ENCODE peak calls at places on chromosomes 3 and 15, in seven cellular contexts. Z, B, T, W, G, R and M are unnamed samples. For H3K27me3, the result is how much of the 10 kb centered on the place peaks cover.

GRCh38 chr3:42557849-42558248 is 23.9 kb downstream of the SEC22C start:
- DNase-seq in Z (no peak), B (no peak), T (no peak), W (no peak), G (no peak), R (no peak), M (no peak)

GRCh38 chr3:171173732-171174131 is 147.2 kb upstream of the SLC2A2 start:
- DNase-seq in Z (peak), B (no peak), T (no peak), W (no peak), G (peak), R (peak), M (peak)

GRCh38 chr3:133037440-133037839 is 751 bp upstream of the TMEM108 start:
- DNase-seq in Z (no peak), B (no peak), T (no peak), W (no peak), G (peak), R (no peak), M (no peak)

GRCh38 chr3:35648347-35648746 is 9.0 kb downstream of the ARPP21 start:
- DNase-seq in Z (peak), B (no peak), T (no peak), W (peak), G (no peak), R (no peak), M (no peak)

GRCh38 chr15:50676799-50677483 is 9.7 kb downstream of the TRPM7 start:
- DNase-seq in Z (no peak), B (no peak), T (no peak), W (peak), G (no peak), R (no peak), M (no peak)

GRCh38 chr3:65871305-65872141 is 167.2 kb downstream of the MAGI1 start:
- DNase-seq in Z (peak), B (no peak), T (peak), W (no peak), G (peak), R (no peak), M (peak)

GRCh38 chr15:80242802-80243201 is 9.2 kb downstream of the CTXND1 start:
- DNase-seq in Z (no peak), B (no peak), T (no peak), W (no peak), G (no peak), R (no peak), M (no peak)

GRCh38 chr3:62718011-62718410 is 157.2 kb downstream of the CADPS start:
- DNase-seq in Z (no peak), B (no peak), T (no peak), W (no peak), G (no peak), R (no peak), M (no peak)

GRCh38 chr15:91075761-91076160 is 24.3 kb upstream of the SV2B start:
- DNase-seq in Z (no peak), B (no peak), T (no peak), W (no peak), G (no peak), R (no peak), M (no peak)

GRCh38 chr3:119973276-119973675 is 121.0 kb downstream of the GSK3B start:
- DNase-seq in Z (no peak), B (no peak), T (no peak), W (no peak), G (no peak), R (no peak), M (no peak)
- H3K4me3 ChIP-seq in Z (no peak), B (no peak), T (no peak), W (no peak), G (no peak), R (no peak), M (no peak)

DNA sequence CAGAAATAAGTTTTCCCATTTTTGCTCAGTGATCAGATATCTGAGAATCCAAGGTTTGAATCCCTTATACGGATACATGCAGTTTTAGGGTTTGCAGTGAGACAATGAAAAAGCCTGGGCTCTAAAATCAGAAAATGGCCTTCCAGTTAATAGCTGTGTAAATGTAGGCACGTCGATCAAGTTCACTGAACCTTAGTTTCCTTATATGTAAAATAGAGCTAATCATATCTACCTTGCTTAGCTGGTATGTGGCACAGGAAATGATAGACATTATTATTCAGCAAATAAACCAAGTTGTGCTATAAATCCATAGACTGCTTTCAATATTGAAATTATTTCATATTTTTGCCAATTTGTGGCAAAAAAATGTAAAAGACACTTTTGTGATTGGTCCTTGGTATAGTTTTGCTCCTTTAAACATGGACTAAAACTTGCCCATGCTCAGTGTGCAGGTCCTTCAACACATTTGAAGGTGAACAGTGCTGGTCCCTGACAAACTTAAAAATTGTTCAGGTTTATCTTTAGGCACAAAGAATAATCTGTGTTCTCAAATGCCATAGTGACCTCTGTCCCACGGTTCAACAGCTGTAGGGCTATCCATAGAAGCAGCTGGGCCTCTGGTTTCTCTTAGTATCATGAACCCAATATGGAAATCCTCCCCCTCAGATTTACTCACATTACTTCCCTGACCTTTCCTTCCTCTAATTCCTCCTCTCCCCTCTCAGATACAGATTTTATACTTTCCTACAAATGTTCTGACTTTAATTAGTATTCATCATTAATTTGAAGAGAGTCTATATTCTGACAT is 51.0 kb downstream of the CCDC54 start:
- DNase-seq in Z (no peak), B (no peak), T (no peak), W (no peak), G (no peak), R (no peak), M (no peak)
- H3K27me3 ChIP-seq in Z (under half), B (under half), T (under half), W (under half), G (under half), R (under half), M (under half)

GRCh38 chr3:128922804-128923459 is 43.5 kb downstream of the ACAD9 start:
- DNase-seq in Z (no peak), B (no peak), T (no peak), W (no peak), G (no peak), R (no peak), M (no peak)
- H3K4me3 ChIP-seq in Z (no peak), B (no peak), T (no peak), W (no peak), G (no peak), R (no peak), M (no peak)

GRCh38 chr3:134797080-134797801 is 2.2 kb downstream of the EPHB1 start:
- DNase-seq in Z (no peak), B (no peak), T (no peak), W (no peak), G (no peak), R (no peak), M (no peak)
- H3K27me3 ChIP-seq in Z (under half), B (under half), T (under half), W (under half), G (half or more), R (under half), M (half or more)

DNA sequence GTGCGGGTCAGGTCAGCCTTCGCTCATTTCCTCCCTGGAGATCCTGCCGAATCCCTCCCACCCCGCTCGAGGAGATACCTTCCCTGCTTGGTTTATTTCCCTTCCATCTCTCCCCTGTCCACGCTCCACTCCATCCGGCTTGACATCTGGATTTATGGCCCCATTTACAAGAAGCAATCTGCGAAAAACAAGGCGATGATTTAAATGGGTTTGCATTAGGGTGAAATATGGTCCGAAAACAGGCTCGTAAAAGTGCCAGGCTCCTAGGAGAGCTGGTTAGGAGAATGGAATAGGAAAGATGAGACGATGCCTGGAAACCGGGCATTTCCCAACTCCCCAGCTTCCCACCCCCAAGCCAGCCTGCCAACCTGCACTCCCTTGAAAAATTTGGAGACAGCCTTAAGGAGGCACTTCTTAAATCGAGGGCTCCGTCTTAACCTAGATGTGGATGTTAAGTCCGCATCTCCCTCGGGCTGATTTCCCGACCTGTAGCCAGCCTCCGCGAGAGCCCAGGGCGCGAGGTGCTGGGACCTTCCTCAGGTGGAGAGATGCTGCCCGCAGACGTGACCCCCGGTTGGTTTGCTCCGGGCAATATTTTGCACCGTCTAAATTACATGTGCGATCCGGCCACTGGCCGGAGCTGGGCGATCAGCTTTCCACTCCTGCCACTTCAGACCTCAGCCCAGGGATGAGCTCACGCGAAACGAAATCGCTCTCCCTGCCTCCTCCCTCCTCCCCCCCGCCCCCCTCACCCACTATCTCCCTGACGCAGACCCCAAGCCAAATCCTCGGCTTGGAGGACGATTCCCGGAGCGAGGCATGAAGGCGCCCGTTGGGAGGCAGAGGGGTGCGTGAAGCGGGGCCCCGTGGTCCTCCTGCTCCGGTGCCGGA is 1.3 kb downstream of the GRM7 start:
- DNase-seq in Z (no peak), B (no peak), T (no peak), W (no peak), G (no peak), R (no peak), M (peak)
- H3K4me3 ChIP-seq in Z (no peak), B (no peak), T (no peak), W (no peak), G (no peak), R (peak), M (no peak)

GRCh38 chr15:41894251-41894790 is 468 bp upstream of the SPTBN5 start:
- DNase-seq in Z (no peak), B (no peak), T (no peak), W (no peak), G (no peak), R (no peak), M (no peak)

GRCh38 chr15:41895957-41896356 is 2.1 kb upstream of the SPTBN5 start:
- DNase-seq in Z (no peak), B (no peak), T (no peak), W (no peak), G (no peak), R (no peak), M (no peak)

GRCh38 chr15:41894791-41895463 is 1.1 kb upstream of the SPTBN5 start:
- DNase-seq in Z (peak), B (no peak), T (peak), W (peak), G (peak), R (peak), M (peak)

GRCh38 chr15:41896566-41896965 is 2.7 kb upstream of the SPTBN5 start:
- DNase-seq in Z (no peak), B (no peak), T (no peak), W (no peak), G (no peak), R (no peak), M (no peak)

DNA sequence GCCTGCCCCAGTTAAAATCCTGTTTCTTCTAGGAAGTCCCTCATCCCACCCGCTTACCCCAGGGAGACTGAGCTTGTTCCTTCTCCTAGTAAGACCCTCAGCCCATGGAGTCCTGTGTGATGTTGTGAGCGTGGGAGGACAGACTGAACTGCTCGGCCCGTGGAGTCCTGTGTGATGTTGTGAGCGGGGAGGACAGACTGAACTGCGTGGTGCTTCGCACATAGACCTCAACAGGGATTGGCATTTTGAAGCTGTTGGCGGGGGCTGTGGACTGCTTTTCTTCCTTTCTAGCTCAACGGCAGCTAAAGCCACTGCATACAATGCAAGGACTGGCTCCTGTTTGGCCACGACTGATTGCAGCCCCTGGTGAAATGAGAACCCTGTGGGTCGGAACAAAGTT is 1.6 kb upstream of the SPTBN5 start:
- DNase-seq in Z (no peak), B (no peak), T (no peak), W (no peak), G (no peak), R (no peak), M (no peak)
- H3K27me3 ChIP-seq in Z (under half), B (under half), T (under half), W (under half), G (under half), R (under half), M (under half)

DNA sequence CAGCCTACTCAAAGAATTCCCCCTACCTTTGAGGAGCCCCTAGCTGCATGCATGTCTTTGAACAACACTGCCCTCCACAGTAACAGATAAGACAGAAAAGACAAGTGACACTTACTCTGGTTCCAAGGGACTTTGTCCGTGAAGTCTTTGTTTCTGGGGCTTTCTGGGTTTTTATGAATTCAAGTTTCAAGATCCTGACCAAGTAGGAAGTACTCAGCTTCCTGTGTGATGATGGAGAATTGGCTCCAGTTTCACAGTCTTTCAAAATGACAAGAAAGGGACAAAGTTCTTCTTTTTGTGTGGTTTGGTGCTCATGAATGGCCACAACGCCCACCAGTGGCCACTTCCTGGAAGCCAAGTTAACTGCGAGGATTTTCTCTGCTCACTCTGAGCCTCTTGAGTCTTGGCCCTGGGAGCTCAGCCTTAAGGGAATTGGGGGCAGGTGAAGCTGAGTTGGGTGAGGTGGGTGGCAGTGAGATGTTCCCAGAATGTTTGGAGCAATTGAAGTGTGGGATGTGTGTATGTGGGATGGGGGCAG is at the start of gene CCR1:
- DNase-seq in Z (peak), B (peak), T (peak), W (peak), G (peak), R (peak), M (peak)
- H3K4me3 ChIP-seq in Z (peak), B (peak), T (no peak), W (no peak), G (peak), R (peak), M (peak)

GRCh38 chr3:14601692-14602005 is 49.9 kb upstream of the CCDC174 start:
- DNase-seq in Z (no peak), B (no peak), T (no peak), W (no peak), G (no peak), R (no peak), M (no peak)
- H3K27me3 ChIP-seq in Z (under half), B (half or more), T (half or more), W (under half), G (under half), R (under half), M (half or more)